ENCODE peak calls at places on chromosomes 5 and 9, in four cellular contexts. R, A, W and Y are unnamed samples.

GRCh38 chr9:136741885-136742568 is 713 bp downstream of the LCN10 start:
- DNase-seq in W (no peak), R (no peak), A (no peak), Y (no peak)

GRCh38 chr5:13976867-13977479 is 32.5 kb upstream of the DNAH5 start:
- DNase-seq in A (peak), R (no peak), W (no peak), Y (peak)

GRCh38 chr5:1502046-1502736 is 21.6 kb downstream of the LPCAT1 start:
- DNase-seq in A (no peak), R (peak), W (no peak), Y (no peak)

GRCh38 chr5:38846379-38846967 is 661 bp downstream of the OSMR start:
- DNase-seq in A (no peak), R (no peak), W (peak), Y (no peak)

GRCh38 chr5:1564182-1564748 is 40.5 kb upstream of the LPCAT1 start:
- DNase-seq in W (no peak), A (peak), R (no peak), Y (no peak)

GRCh38 chr9:87004016-87004415 is 56.7 kb upstream of the GAS1 start:
- DNase-seq in R (no peak), A (no peak), W (no peak), Y (no peak)

GRCh38 chr9:41229408-41230401 is 40.6 kb upstream of the ZNG1F start:
- DNase-seq in A (peak), R (peak), W (peak), Y (no peak)

GRCh38 chr5:146334074-146334533 is 4.5 kb upstream of the POU4F3 start:
- DNase-seq in A (no peak), R (no peak), W (peak), Y (peak)

GRCh38 chr5:2905741-2906140 is 154.3 kb upstream of the IRX2 start:
- DNase-seq in W (no peak), A (no peak), R (no peak), Y (no peak)

GRCh38 chr5:170413897-170414296 is 24.7 kb upstream of the KCNMB1 start:
- DNase-seq in R (no peak), W (no peak), A (no peak), Y (no peak)

GRCh38 chr5:36875051-36875788 is 1.3 kb upstream of the NIPBL start:
- DNase-seq in R (peak), W (peak), A (peak), Y (peak)

GRCh38 chr9:12813960-12814876 is 39.4 kb downstream of the LURAP1L start:
- DNase-seq in R (no peak), W (no peak), A (peak), Y (no peak)

GRCh38 chr9:92944921-92945320 is 2.4 kb upstream of the FGD3 start:
- DNase-seq in W (no peak), A (no peak), R (peak), Y (no peak)

GRCh38 chr5:84290161-84290560 is 94.5 kb downstream of the EDIL3 start:
- DNase-seq in R (no peak), W (no peak), A (peak), Y (no peak)

GRCh38 chr5:14185336-14186131 is 42.4 kb downstream of the TRIO start:
- DNase-seq in W (no peak), R (no peak), A (peak), Y (no peak)

GRCh38 chr5:92222449-92222848 is 839.3 kb upstream of the ARRDC3 start:
- DNase-seq in A (no peak), R (no peak), W (peak), Y (no peak)

GRCh38 chr5:34586117-34586885 is 69.8 kb upstream of the RAI14 start:
- DNase-seq in R (no peak), W (no peak), A (peak), Y (no peak)

GRCh38 chr9:101995231-101995630 is 256.8 kb upstream of the GRIN3A start:
- DNase-seq in A (peak), R (no peak), W (no peak), Y (no peak)

GRCh38 chr9:79572891-79573696 is 1.3 kb downstream of the TLE4 start:
- DNase-seq in R (peak), A (no peak), W (peak), Y (peak)

GRCh38 chr9:124438091-124438490 is 12.2 kb upstream of the ADGRD2 start:
- DNase-seq in W (peak), A (no peak), R (peak), Y (no peak)

GRCh38 chr9:32728181-32728580 is 55.2 kb upstream of the TMEM215 start:
- DNase-seq in W (no peak), A (no peak), R (no peak), Y (no peak)

GRCh38 chr5:175658299-175659145 is 651 bp downstream of the HRH2 start:
- DNase-seq in R (no peak), W (peak), A (no peak), Y (peak)

GRCh38 chr9:103999375-104000062 is 94.6 kb upstream of the SMC2 start:
- DNase-seq in R (peak), W (no peak), A (no peak), Y (no peak)

GRCh38 chr9:114456929-114457328 is 48.3 kb downstream of the WHRN start:
- DNase-seq in R (no peak), A (no peak), W (no peak), Y (no peak)

GRCh38 chr9:116475201-116475600 is 211.9 kb upstream of the TRIM32 start:
- DNase-seq in W (no peak), A (peak), R (no peak), Y (no peak)

GRCh38 chr5:143525176-143525575 is 121.7 kb upstream of the NR3C1 start:
- DNase-seq in W (no peak), R (no peak), A (no peak), Y (no peak)

GRCh38 chr9:503881-504852 is 289.5 kb downstream of the DOCK8 start:
- DNase-seq in R (peak), W (peak), A (peak), Y (peak)
- TF ChIP-seq CTCF in R (peak), W (no peak), A (no peak), Y (no peak)

GRCh38 chr9:119370816-119371215 is 1.6 kb upstream of the BRINP1 start:
- DNase-seq in A (peak), R (peak), W (peak), Y (peak)

GRCh38 chr9:119372951-119373350 is 3.7 kb upstream of the BRINP1 start:
- DNase-seq in W (no peak), A (no peak), R (no peak), Y (no peak)

GRCh38 chr9:119375892-119376291 is 6.7 kb upstream of the BRINP1 start:
- DNase-seq in R (no peak), W (peak), A (peak), Y (peak)
- TF ChIP-seq CTCF in R (no peak), W (peak), A (no peak), Y (peak)

DNA sequence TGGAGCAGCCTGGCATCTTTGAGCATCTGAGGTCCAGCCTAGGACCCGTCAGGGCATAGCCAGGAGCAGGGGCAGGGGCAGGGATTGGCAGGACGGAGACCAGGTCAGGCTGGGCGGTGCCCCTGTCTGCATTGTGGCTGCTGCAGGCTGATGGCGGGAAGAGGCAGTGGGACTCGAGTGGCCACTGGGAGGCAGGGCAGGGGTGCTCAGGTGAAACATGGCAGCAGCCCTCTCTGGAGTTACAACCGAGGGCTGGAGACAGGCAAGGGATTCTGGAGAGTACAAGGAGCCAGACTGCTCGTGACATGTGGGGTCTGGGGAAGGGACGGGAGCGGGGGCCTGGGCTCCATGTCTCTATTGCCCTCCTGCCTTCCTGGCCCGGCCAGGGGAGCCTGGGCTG is 97.4 kb upstream of the RAPGEF1 start:
- DNase-seq in A (no peak), W (peak), R (no peak), Y (peak)
- TF ChIP-seq CTCF in A (peak), W (no peak), R (no peak), Y (no peak)

DNA sequence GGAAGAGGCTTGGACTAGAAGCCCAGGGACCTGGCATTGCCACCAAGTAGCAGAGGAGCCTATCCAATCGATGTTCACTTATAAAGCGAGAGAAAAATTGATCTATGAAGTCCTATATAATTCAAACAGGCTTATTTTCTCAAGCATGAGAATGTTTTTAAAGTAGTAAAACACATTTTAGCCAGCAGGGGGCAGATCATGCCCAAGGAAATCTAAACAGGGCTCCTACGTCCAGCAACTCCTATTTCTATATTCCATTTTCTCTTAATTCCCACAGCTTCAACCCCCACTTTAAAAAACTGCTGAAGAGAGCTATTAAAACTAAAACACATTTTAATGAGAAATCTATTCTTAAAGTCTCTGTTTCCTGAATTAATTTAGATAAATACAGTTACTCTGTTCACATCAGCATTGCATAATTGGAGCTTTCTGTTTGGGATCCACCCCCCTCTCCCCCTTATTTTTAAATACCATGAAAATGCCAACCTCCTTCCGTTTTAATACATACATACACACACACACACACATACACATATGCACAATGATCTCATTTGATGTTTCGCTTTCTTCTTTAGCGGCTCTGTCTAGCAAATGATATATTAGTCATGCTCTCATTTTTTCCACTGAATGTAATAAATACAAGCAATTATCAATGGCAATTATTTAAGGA is 144.9 kb downstream of the MYO10 start:
- DNase-seq in A (peak), W (no peak), R (no peak), Y (peak)
- TF ChIP-seq CTCF in A (peak), W (peak), R (peak), Y (peak)

GRCh38 chr9:89461302-89461701 is 36.6 kb downstream of the SEMA4D start:
- DNase-seq in R (peak), A (peak), W (no peak), Y (no peak)

GRCh38 chr9:89460551-89460950 is 37.4 kb downstream of the SEMA4D start:
- DNase-seq in R (no peak), A (no peak), W (no peak), Y (no peak)

GRCh38 chr9:89457376-89457855 is 40.5 kb downstream of the SEMA4D start:
- DNase-seq in R (no peak), W (no peak), A (no peak), Y (no peak)

GRCh38 chr9:89455356-89455824 is 42.5 kb downstream of the SEMA4D start:
- DNase-seq in R (no peak), A (no peak), W (no peak), Y (no peak)

DNA sequence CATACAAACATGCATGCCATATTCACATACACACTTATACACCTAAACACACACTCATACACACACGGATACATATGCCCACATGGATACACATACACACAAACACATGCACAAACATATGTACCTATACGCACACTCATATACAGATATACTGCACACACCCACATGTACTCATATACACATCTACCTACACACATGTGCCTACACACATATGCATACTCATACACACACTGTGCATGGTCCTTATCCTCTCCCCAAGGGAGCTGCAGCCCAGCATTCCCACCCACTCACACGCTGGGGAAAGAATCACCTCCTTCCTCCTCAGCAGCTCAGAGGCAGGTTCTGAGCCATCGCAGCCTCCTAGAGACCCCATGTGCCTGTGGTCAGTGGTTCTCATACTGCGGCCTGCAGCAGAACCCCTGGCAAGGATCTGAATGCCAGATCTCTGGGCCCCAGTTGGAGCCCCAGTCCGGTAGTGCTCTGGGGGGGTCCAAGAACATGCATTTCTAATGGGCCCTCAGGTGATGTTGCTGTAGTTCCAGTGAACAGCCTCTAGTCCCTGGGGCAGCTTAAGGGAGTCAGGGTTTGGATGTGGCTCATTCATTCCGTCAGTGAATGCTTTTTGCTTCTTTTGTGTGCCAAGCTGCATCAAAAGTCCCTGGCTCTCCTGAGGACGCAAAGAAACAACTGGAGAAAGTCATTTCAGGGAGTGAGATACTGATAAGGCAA is 39.0 kb downstream of the SEMA4D start:
- DNase-seq in A (no peak), R (no peak), W (no peak), Y (no peak)
- TF ChIP-seq CTCF in A (no peak), R (no peak), W (no peak), Y (no peak)